ENCODE peak calls at places on chromosome 21, in five cellular contexts. I is K562, K is GM12878, N is H1, H is HCT116. O is an unnamed sample.

GRCh38 chr21:42939581-42940413 is 14.4 kb upstream of the ERVH48-1 start:
- DNase-seq in H (no peak), K (no peak), N (no peak), I (no peak), O (peak)

GRCh38 chr21:43640437-43640836 is 18.9 kb downstream of the HSF2BP start:
- DNase-seq in N (no peak), K (no peak), I (no peak), H (no peak), O (no peak)

GRCh38 chr21:26909972-26910371 is 56.9 kb downstream of the ADAMTS5 start:
- DNase-seq in N (peak), K (no peak), H (no peak), I (no peak), O (no peak)

GRCh38 chr21:45004481-45005263 is 64.8 kb downstream of the SLX9 start:
- DNase-seq in H (no peak), K (no peak), N (no peak), I (peak), O (no peak)

GRCh38 chr21:36584980-36585940 is 105.3 kb upstream of the CLDN14 start:
- DNase-seq in H (no peak), K (no peak), N (no peak), I (no peak), O (peak)

GRCh38 chr21:44892536-44893277 is 19.2 kb upstream of the PTTG1IP start:
- DNase-seq in H (peak), K (no peak), N (peak), I (peak), O (no peak)

GRCh38 chr21:35120631-35121180 is 71.6 kb upstream of the RUNX1 start:
- DNase-seq in K (no peak), I (no peak), H (no peak), N (no peak), O (no peak)

GRCh38 chr21:30605968-30606367 is 5.1 kb downstream of the KRTAP22-1 start:
- DNase-seq in N (no peak), I (no peak), K (no peak), H (no peak), O (no peak)

GRCh38 chr21:43352568-43353281 is 74.2 kb downstream of the SIK1 start:
- DNase-seq in I (peak), K (peak), H (peak), N (no peak), O (peak)

GRCh38 chr21:21182401-21182800 is 184.2 kb downstream of the NCAM2 start:
- DNase-seq in K (no peak), N (no peak), H (no peak), I (no peak), O (no peak)

GRCh38 chr21:34988139-34988538 is 61.0 kb downstream of the RUNX1 start:
- DNase-seq in H (no peak), N (no peak), K (no peak), I (no peak), O (no peak)

GRCh38 chr21:34129971-34130597 is 56.7 kb downstream of the MRPS6 start:
- DNase-seq in I (no peak), N (peak), K (no peak), H (no peak), O (no peak)

GRCh38 chr21:17869115-17869514 is 50.0 kb upstream of the C21orf91 start:
- DNase-seq in N (no peak), I (no peak), K (no peak), H (no peak), O (no peak)

GRCh38 chr21:19120591-19120990 is 717.0 kb upstream of the TMPRSS15 start:
- DNase-seq in K (no peak), I (no peak), N (peak), H (no peak), O (no peak)

GRCh38 chr21:8991088-8991907 is 1530.1 kb upstream of the TPTE start:
- DNase-seq in H (no peak), K (no peak), N (no peak), I (peak), O (no peak)

GRCh38 chr21:34704119-34704518 is 35.3 kb downstream of the CLIC6 start:
- DNase-seq in K (no peak), I (no peak), N (no peak), H (no peak), O (peak)

GRCh38 chr21:33831962-33832659 is 83.5 kb downstream of the ATP5PO start:
- DNase-seq in N (no peak), I (no peak), H (no peak), K (no peak), O (no peak)

GRCh38 chr21:26405735-26406361 is 167.2 kb downstream of the CYYR1 start:
- DNase-seq in N (no peak), I (no peak), H (no peak), K (no peak), O (no peak)

GRCh38 chr21:21028275-21028814 is 30.1 kb downstream of the NCAM2 start:
- DNase-seq in I (no peak), H (no peak), N (no peak), K (no peak), O (no peak)

GRCh38 chr21:44738621-44739020 is 27.2 kb upstream of the TSPEAR start:
- DNase-seq in I (no peak), N (peak), K (no peak), H (no peak), O (no peak)

GRCh38 chr21:8992731-8993174 is 1528.6 kb upstream of the TPTE start:
- DNase-seq in I (peak), N (no peak), H (no peak), K (no peak), O (no peak)

GRCh38 chr21:18959817-18960216 is 556.2 kb upstream of the TMPRSS15 start:
- DNase-seq in N (no peak), H (no peak), K (no peak), I (no peak), O (no peak)

GRCh38 chr21:33266050-33266783 is at the start of gene IL10RB:
- DNase-seq in K (peak), I (peak), N (peak), H (no peak), O (no peak)

GRCh38 chr21:18499761-18500376 is 96.3 kb upstream of the TMPRSS15 start:
- DNase-seq in H (peak), N (peak), K (no peak), I (peak), O (peak)

GRCh38 chr21:37665230-37666024 is 250.8 kb downstream of the KCNJ6 start:
- DNase-seq in I (no peak), K (no peak), N (no peak), H (no peak), O (no peak)
- TF ChIP-seq POLR2AphosphoS5 in I (no peak), K (no peak), N (no peak), H (no peak), O (no peak)

DNA sequence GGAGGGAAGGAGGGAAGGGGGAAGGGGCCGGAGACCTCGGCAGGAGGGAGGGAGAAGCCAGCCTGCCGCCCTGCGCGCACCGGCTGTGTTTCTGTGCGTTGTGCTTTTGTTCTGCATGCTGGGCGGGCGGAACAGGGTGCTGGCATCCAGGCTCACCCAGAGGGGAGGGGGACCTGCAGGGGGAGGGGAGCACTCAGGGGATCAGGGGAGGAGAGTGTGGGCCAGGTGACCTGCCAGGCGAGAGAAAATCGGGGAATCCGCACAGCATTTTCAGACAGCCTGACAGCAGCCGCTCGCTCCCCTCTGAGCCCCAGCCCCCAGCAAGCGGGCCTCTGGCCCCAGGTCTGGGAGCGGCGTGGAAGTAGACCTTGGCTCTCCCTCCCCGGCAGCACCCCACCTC is 54.7 kb downstream of the RIPK4 start:
- DNase-seq in K (no peak), N (no peak), I (no peak), H (no peak), O (no peak)
- H3K9ac ChIP-seq in K (no peak), N (no peak), I (no peak), H (no peak), O (no peak)

DNA sequence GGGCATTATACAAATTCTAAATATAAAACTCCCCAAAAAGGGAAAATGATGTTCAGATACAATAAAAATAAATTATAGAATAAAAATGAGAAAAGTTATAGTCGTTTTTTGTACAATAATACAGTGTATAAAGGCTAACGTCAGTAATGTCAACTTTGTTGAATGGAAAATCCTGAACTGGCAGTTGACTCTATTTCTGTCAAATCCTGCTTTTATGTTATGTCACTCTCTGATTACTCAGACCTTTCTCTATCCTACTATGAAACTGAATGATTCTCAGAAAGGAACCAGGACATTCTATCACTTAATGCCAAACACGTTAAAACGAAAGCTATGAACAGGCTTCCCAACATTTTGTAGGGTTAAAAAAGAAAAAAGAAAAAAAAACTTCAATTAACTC is 636.4 kb downstream of the USP25 start:
- DNase-seq in I (no peak), H (no peak), N (no peak), K (no peak), O (no peak)
- TF ChIP-seq POLR2AphosphoS5 in I (no peak), H (no peak), N (no peak), K (no peak), O (no peak)

DNA sequence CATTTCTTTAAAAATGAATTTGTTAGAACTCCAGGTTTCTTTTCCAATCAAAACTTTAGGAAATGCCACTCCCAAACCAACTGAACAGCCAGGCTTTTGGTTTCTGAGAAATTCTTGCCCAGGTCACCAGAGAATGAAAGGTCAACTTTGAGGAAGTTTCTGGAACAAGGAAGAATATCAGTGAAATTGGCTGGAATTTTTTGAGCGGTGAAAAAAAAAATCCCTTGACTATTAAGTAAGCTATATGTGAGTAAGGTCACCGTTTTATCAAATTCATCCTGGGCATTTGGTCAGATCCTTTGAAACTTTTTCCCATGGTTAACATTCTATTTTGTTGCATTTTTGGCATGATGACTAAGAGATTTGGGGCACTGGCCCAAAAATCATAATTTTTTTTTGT is 469.3 kb downstream of the LTN1 start:
- DNase-seq in I (no peak), K (no peak), H (no peak), N (no peak), O (no peak)
- H3K9ac ChIP-seq in I (no peak), K (no peak), H (no peak), N (no peak), O (no peak)

GRCh38 chr21:29298348-29299045 is at the start of gene BACH1:
- DNase-seq in I (peak), K (no peak), N (peak), H (peak), O (no peak)
- TF ChIP-seq POLR2AphosphoS5 in I (peak), K (peak), N (peak), H (peak), O (peak)

DNA sequence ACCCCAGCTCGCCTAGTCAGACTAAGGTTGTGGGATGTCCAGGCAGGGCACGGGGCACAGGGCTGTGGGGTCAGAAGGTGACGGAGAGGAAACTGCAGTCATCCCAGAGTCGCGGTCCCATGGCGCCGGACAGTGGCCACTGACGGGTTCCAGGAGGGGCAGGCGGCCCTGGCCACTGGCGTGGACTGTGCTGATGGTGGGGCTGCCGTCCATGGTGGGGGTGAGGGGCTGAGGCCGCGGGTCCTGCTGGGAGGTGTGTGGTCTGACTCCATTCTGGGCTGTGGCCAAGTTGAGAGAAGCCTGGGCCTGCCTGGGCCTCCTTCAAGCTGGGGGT is 32.0 kb downstream of the PCNT start:
- DNase-seq in N (no peak), K (no peak), H (no peak), I (no peak), O (no peak)
- H3K9ac ChIP-seq in N (no peak), K (no peak), H (no peak), I (no peak), O (no peak)

GRCh38 chr21:39430457-39430856 is 15.1 kb downstream of the LCA5L start:
- DNase-seq in K (no peak), I (peak), H (no peak), N (no peak), O (no peak)
- TF ChIP-seq POLR2AphosphoS5 in K (no peak), I (peak), H (no peak), N (no peak), O (no peak)

DNA sequence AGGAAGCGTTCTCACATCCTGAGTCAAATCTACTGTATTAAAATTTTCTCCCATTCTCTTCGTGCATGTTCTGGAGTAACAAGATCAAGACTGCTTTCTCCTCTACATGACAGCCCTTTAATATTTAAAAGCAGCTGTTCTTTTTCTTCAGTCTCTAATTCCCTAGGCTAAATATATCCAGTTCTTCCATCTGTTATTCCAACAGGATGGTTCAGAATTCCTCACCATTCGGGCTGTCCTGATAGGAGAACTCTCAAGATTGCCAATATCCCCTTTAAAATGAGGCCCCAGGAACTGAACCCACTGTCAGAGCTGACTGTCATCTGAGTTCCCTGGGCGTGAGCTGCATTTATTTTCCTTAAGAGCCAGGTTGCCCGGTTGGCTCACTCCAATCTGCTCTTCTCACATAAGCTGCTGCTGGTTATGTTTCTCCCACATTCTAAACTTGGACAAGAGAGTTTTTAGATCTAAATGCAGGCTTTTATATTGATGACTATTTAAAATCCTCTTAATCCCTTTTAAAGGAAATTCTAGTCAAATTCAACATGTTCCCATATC is 177.6 kb downstream of the MIS18A start:
- DNase-seq in I (no peak), H (no peak), N (no peak), K (no peak), O (no peak)
- H3K9ac ChIP-seq in I (no peak), H (no peak), N (no peak), K (no peak), O (no peak)